ENCODE peak calls at places on chromosomes 4 and X, in five cellular contexts. Z, F, G, I and J are unnamed samples. For H3K4me1, the result is how much of the 10 kb centered on the place peaks cover.

GRCh38 chr4:3760346-3760745 is 5.8 kb upstream of the ADRA2C start:
- DNase-seq in Z (no peak), F (no peak), G (no peak), I (no peak), J (no peak)

GRCh38 chr4:128225148-128225547 is 62.5 kb downstream of the PGRMC2 start:
- DNase-seq in Z (no peak), F (no peak), G (no peak), I (no peak), J (no peak)

GRCh38 chrX:72409993-72410392 is 104.3 kb upstream of the CITED1 start:
- DNase-seq in Z (no peak), F (peak), G (no peak), I (no peak), J (no peak)

GRCh38 chr4:159145318-159146006 is 42.6 kb downstream of the RAPGEF2 start:
- DNase-seq in Z (no peak), F (no peak), G (no peak), I (no peak), J (no peak)

GRCh38 chr4:151842430-151843079 is 81.7 kb upstream of the GATB start:
- DNase-seq in Z (no peak), F (no peak), G (no peak), I (no peak), J (no peak)

GRCh38 chr4:77047037-77047436 is 28.8 kb downstream of the CCNI start:
- DNase-seq in Z (no peak), F (peak), G (peak), I (no peak), J (no peak)

GRCh38 chr4:86043755-86044592 is 315.9 kb downstream of the MAPK10 start:
- DNase-seq in Z (peak), F (peak), G (peak), I (no peak), J (peak)

GRCh38 chr4:38752393-38752961 is 30.3 kb downstream of the TLR10 start:
- DNase-seq in Z (no peak), F (peak), G (no peak), I (no peak), J (no peak)

GRCh38 chr4:152957437-152958185 is 21.5 kb downstream of the FHDC1 start:
- DNase-seq in Z (no peak), F (peak), G (no peak), I (no peak), J (no peak)

GRCh38 chrX:112368371-112368770 is 285.8 kb upstream of the TRPC5 start:
- DNase-seq in Z (no peak), F (no peak), G (peak), I (no peak), J (no peak)

GRCh38 chr4:177001271-177002175 is 208.8 kb upstream of the VEGFC start:
- DNase-seq in Z (no peak), F (no peak), G (no peak), I (no peak), J (no peak)

GRCh38 chr4:76035799-76036389 is at the start of gene CXCL11:
- DNase-seq in Z (no peak), F (peak), G (no peak), I (no peak), J (no peak)

GRCh38 chr4:188346171-188346809 is 207.0 kb downstream of the TRIML1 start:
- DNase-seq in Z (no peak), F (no peak), G (no peak), I (no peak), J (no peak)
- TF ChIP-seq POLR2AphosphoS5 in Z (no peak), F (no peak), G (no peak), I (no peak), J (no peak)

GRCh38 chrX:41333994-41334865 is at the start of gene DDX3X:
- DNase-seq in Z (peak), F (peak), G (peak), I (peak), J (peak)

GRCh38 chrX:41336447-41336846 is 2.5 kb downstream of the DDX3X start:
- DNase-seq in Z (no peak), F (no peak), G (no peak), I (no peak), J (no peak)

GRCh38 chrX:41333744-41333993 is 293 bp upstream of the DDX3X start:
- DNase-seq in Z (peak), F (no peak), G (no peak), I (no peak), J (peak)

GRCh38 chrX:41335590-41336331 is 1.8 kb downstream of the DDX3X start:
- DNase-seq in Z (no peak), F (no peak), G (no peak), I (no peak), J (no peak)

DNA sequence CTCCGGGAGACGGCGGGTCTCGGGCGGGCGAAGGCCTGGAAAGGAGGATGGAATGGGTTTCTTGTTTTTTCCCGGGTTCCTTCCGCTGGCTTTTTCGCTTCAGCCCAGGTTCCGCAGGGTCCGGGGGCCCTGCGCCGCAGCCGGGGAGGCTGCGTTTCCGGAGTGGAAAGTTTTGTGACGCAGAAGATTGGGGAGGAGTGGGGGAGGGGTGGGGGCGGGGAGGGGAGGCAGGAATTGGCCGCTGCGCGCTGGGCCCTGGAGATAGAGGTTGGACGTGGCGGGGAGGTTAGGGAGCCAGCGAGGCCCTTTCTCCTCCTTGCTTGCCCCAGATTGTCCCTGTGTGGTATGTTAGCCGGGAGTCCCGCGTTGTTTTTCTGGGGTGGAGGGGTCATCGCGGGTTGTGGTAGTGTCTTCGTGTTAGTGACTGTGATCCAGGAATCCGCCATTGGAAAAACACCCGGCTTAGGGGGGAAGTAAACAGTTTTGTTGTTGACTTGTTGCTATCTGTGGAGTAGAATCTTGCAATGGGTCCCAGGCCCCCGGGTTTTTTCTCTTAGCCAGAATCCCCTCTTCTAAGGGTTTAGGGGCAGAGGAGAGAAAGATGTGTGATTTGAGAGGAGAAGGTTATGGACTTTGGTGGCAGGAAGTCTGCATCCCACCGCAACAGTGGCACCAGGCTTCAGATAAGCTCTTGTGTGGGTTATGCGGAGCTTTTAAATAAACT is 1.1 kb downstream of the DDX3X start:
- DNase-seq in Z (no peak), F (peak), G (peak), I (peak), J (peak)
- H3K4me1 ChIP-seq in Z (under half), F (under half), G (under half), I (under half), J (under half)

DNA sequence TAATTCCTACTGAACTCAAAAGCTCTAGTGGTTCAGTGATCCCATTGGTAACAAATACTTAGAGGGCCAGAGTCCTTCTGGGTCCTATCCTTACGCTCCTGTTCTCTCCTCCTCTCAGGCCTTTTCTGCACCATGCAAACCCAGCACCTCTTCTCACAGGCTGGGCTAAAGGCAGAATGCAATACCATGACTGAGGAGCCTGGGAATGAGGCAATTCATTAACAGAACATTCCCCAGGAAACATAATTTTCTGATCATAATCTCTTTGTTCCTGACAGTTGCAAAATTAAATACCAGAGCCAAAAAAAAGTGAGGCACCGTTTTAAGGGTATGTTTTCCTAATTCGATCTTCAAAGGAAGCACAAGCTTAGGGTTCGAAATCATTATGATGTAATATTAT is 9.0 kb downstream of the SORBS2 start:
- DNase-seq in Z (no peak), F (peak), G (peak), I (no peak), J (no peak)
- H3K27ac ChIP-seq in Z (no peak), F (no peak), G (no peak), I (no peak), J (no peak)

DNA sequence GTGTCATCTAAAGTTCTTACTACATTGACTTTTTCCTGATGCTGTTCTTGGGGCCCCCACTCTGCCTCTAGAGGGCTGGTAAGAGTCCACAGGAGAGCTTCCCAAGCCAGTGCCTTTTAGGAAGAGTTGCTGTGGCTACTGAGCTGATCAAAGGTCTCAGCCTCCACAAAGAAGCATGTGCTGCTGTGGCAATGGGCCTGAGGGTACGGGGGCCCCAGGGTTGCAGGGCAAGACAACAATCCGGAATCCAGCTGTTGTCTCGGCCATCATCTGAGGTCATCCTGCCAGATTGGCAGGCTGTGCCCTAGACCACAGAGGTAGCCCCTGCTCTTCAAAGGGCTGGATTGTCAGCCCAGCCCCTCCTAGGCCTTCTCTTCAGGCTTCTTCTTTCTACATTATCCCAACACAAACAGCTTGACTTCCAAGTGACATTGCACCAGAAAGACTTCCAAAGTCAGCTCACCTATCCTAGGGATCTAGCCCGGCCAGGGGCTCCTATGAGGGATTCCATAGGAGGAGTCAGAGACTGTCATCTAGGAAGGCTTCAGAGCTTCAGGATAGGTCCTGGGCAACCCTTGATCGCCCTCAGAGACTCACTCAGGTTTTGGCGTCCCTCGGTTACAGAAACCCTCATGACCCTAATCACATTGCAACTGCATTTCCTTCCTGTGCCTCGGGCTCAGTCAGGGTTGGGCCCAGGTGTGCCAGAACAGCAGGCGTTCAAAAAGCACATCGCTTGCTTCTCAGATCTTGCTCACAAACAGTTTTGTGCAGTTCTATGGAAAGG is 27.7 kb downstream of the SLC25A5 start:
- DNase-seq in Z (no peak), F (no peak), G (no peak), I (no peak), J (no peak)
- TF ChIP-seq POLR2AphosphoS5 in Z (no peak), F (no peak), G (no peak), I (no peak), J (no peak)